ENCODE peak calls at places on chromosomes 4 and X, in four cellular contexts. One of them, this sample, is unnamed.
A peak's percentile ranks its signal among the peaks of the same experiment; 100 is the strongest.

GRCh38 chr4:16140520-16141249 is 56.9 kb upstream of the PROM1 start:
- DNase-seq in right cardiac atrium: no peak
- DNase-seq in sigmoid colon: no peak
- DNase-seq in fibroblast of lung: peak; percentile 73
- DNase-seq in this sample: no peak

GRCh38 chr4:137370206-137370633 is 162.1 kb downstream of the PCDH18 start:
- DNase-seq in right cardiac atrium: no peak
- DNase-seq in sigmoid colon: no peak
- DNase-seq in fibroblast of lung: peak; percentile 84
- DNase-seq in this sample: no peak

GRCh38 chr4:23789765-23790164 is 100.1 kb downstream of the PPARGC1A start:
- DNase-seq in right cardiac atrium: peak; percentile 56
- DNase-seq in sigmoid colon: peak; percentile 65
- DNase-seq in fibroblast of lung: peak; percentile 90
- DNase-seq in this sample: peak; percentile 70

GRCh38 chrX:12210921-12211320 is 72.6 kb downstream of the FRMPD4 start:
- DNase-seq in right cardiac atrium: no peak
- DNase-seq in sigmoid colon: no peak
- DNase-seq in fibroblast of lung: no peak
- DNase-seq in this sample: no peak

GRCh38 chrX:135740683-135741149 is 27.3 kb downstream of the CT45A3 start:
- DNase-seq in right cardiac atrium: peak; percentile 44
- DNase-seq in sigmoid colon: no peak
- DNase-seq in fibroblast of lung: no peak
- DNase-seq in this sample: peak; percentile 58

GRCh38 chr4:87241341-87241740 is 20.9 kb upstream of the KLHL8 start:
- DNase-seq in right cardiac atrium: no peak
- DNase-seq in sigmoid colon: no peak
- DNase-seq in fibroblast of lung: no peak
- DNase-seq in this sample: no peak

GRCh38 chrX:95218964-95219363 is 1465.7 kb upstream of the DIAPH2 start:
- DNase-seq in right cardiac atrium: no peak
- DNase-seq in sigmoid colon: no peak
- DNase-seq in fibroblast of lung: no peak
- DNase-seq in this sample: no peak

GRCh38 chrX:48703642-48704481 is 7.3 kb downstream of the SUV39H1 start:
- DNase-seq in right cardiac atrium: no peak
- DNase-seq in sigmoid colon: no peak
- DNase-seq in fibroblast of lung: peak; percentile 17
- DNase-seq in this sample: no peak

GRCh38 chr4:138982754-138983153 is 32.8 kb upstream of the NOCT start:
- DNase-seq in right cardiac atrium: no peak
- DNase-seq in sigmoid colon: no peak
- DNase-seq in fibroblast of lung: no peak
- DNase-seq in this sample: no peak

GRCh38 chr4:94676910-94677309 is 80.8 kb upstream of the BMPR1B start:
- DNase-seq in right cardiac atrium: no peak
- DNase-seq in sigmoid colon: no peak
- DNase-seq in fibroblast of lung: no peak
- DNase-seq in this sample: no peak

GRCh38 chr4:8639777-8640720 is 47.5 kb downstream of the CPZ start:
- DNase-seq in right cardiac atrium: peak; percentile 21
- DNase-seq in sigmoid colon: peak; percentile 61
- DNase-seq in fibroblast of lung: no peak
- DNase-seq in this sample: peak; percentile 50

GRCh38 chr4:1010522-1011021 is 854 bp upstream of the FGFRL1 start:
- DNase-seq in right cardiac atrium: peak; percentile 88
- DNase-seq in sigmoid colon: peak; percentile 90
- DNase-seq in fibroblast of lung: peak; percentile 83
- DNase-seq in this sample: peak; percentile 84

GRCh38 chrX:137342969-137343368 is 223.0 kb upstream of the ZIC3 start:
- DNase-seq in right cardiac atrium: no peak
- DNase-seq in sigmoid colon: no peak
- DNase-seq in fibroblast of lung: no peak
- DNase-seq in this sample: no peak

GRCh38 chr4:1856071-1856919 is at the start of gene LETM1:
- DNase-seq in right cardiac atrium: peak; percentile 99
- DNase-seq in sigmoid colon: peak; percentile 98
- DNase-seq in fibroblast of lung: peak; percentile 95
- DNase-seq in this sample: peak; percentile 98

GRCh38 chr4:11625206-11625605 is 196.5 kb upstream of the HS3ST1 start:
- DNase-seq in right cardiac atrium: peak; percentile 69
- DNase-seq in sigmoid colon: no peak
- DNase-seq in fibroblast of lung: no peak
- DNase-seq in this sample: no peak

GRCh38 chr4:153521995-153522799 is 56.0 kb downstream of the TMEM131L start:
- DNase-seq in right cardiac atrium: no peak
- DNase-seq in sigmoid colon: no peak
- DNase-seq in fibroblast of lung: no peak
- DNase-seq in this sample: no peak

GRCh38 chrX:43882294-43882681 is at the start of gene MAOB:
- DNase-seq in right cardiac atrium: peak; percentile 83
- DNase-seq in sigmoid colon: peak; percentile 72
- DNase-seq in fibroblast of lung: no peak
- DNase-seq in this sample: no peak

GRCh38 chr4:141352775-141353544 is 132.3 kb downstream of the ZNF330 start:
- DNase-seq in right cardiac atrium: peak; percentile 6
- DNase-seq in sigmoid colon: no peak
- DNase-seq in fibroblast of lung: peak; percentile 54
- DNase-seq in this sample: no peak

GRCh38 chrX:86154586-86154985 is 6.3 kb downstream of the DACH2 start:
- DNase-seq in right cardiac atrium: no peak
- DNase-seq in sigmoid colon: no peak
- DNase-seq in fibroblast of lung: no peak
- DNase-seq in this sample: no peak

GRCh38 chr4:1981251-1982055 is 27.3 kb downstream of the NELFA start:
- DNase-seq in right cardiac atrium: peak; percentile 62
- DNase-seq in sigmoid colon: no peak
- DNase-seq in fibroblast of lung: peak; percentile 19
- DNase-seq in this sample: no peak

GRCh38 chr4:137387924-137388323 is 144.4 kb downstream of the PCDH18 start:
- DNase-seq in right cardiac atrium: no peak
- DNase-seq in sigmoid colon: no peak
- DNase-seq in fibroblast of lung: peak; percentile 85
- DNase-seq in this sample: no peak

GRCh38 chrX:115459883-115460564 is 101.0 kb upstream of the PLS3 start:
- DNase-seq in right cardiac atrium: no peak
- DNase-seq in sigmoid colon: no peak
- DNase-seq in fibroblast of lung: peak; percentile 59
- DNase-seq in this sample: no peak

GRCh38 chr4:10315638-10316037 is 141.6 kb downstream of the ZNF518B start:
- DNase-seq in right cardiac atrium: no peak
- DNase-seq in sigmoid colon: no peak
- DNase-seq in fibroblast of lung: no peak
- DNase-seq in this sample: no peak

GRCh38 chrX:21375795-21376069 is 1.5 kb downstream of the CNKSR2 start:
- DNase-seq in right cardiac atrium: no peak
- DNase-seq in sigmoid colon: no peak
- DNase-seq in fibroblast of lung: no peak
- DNase-seq in this sample: no peak

GRCh38 chr4:1330761-1331590 is 16.0 kb upstream of the UVSSA start:
- DNase-seq in right cardiac atrium: peak; percentile 37
- DNase-seq in sigmoid colon: no peak
- DNase-seq in fibroblast of lung: no peak
- DNase-seq in this sample: no peak

GRCh38 chr4:30768278-30768677 is 48.1 kb downstream of the PCDH7 start:
- DNase-seq in right cardiac atrium: no peak
- DNase-seq in sigmoid colon: no peak
- DNase-seq in fibroblast of lung: no peak
- DNase-seq in this sample: no peak

GRCh38 chr4:5816851-5817375 is 76.0 kb downstream of the CRMP1 start:
- DNase-seq in right cardiac atrium: peak; percentile 14
- DNase-seq in sigmoid colon: peak; percentile 13
- DNase-seq in fibroblast of lung: no peak
- DNase-seq in this sample: peak; percentile 50

GRCh38 chrX:15877380-15877779 is 22.8 kb upstream of the AP1S2 start:
- DNase-seq in right cardiac atrium: no peak
- DNase-seq in sigmoid colon: no peak
- DNase-seq in fibroblast of lung: peak; percentile 75
- DNase-seq in this sample: no peak

GRCh38 chrX:71623105-71623450 is 4.8 kb upstream of the CXCR3 start:
- DNase-seq in right cardiac atrium: no peak
- DNase-seq in sigmoid colon: no peak
- DNase-seq in fibroblast of lung: no peak
- DNase-seq in this sample: no peak
- H3K4me1 ChIP-seq in right cardiac atrium: peaks cover 4% of the 10 kb centered on the region
- H3K4me1 ChIP-seq in sigmoid colon: no peaks in the 10 kb centered on the region
- H3K4me1 ChIP-seq in fibroblast of lung: peaks cover 3% of the 10 kb centered on the region
- H3K4me1 ChIP-seq in this sample: no peaks in the 10 kb centered on the region

GRCh38 chrX:106611323-106611681 is 476 bp upstream of the RADX start:
- DNase-seq in right cardiac atrium: no peak
- DNase-seq in sigmoid colon: no peak
- DNase-seq in fibroblast of lung: no peak
- DNase-seq in this sample: no peak
- H3K4me3 ChIP-seq in right cardiac atrium: peak overlapping the region; percentile 43
- H3K4me3 ChIP-seq in sigmoid colon: peak overlapping the region; percentile 51
- H3K4me3 ChIP-seq in fibroblast of lung: peak overlapping the region; percentile 74
- H3K4me3 ChIP-seq in this sample: peak overlapping the region; percentile 48

DNA sequence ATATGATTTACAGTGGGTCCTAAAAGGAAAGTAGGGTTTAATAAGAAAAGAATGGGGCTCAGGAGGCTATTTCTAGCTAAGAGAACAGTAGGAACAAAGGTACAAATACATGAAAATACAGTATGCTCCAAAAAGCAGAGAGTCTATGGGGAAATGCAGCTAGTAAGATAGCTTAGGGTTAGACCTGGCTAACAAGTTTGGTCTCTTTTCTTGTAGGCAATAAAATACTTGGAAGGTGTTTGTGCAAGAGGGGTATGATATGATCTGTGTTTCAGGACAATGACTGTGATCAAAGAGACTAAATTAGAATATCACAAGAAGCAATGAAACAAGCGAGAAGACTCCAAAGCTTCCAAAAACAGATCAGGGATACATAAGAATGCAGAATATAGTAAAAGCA is 33.5 kb upstream of the SH3KBP1 start:
- DNase-seq in right cardiac atrium: no peak
- DNase-seq in sigmoid colon: no peak
- DNase-seq in fibroblast of lung: no peak
- DNase-seq in this sample: no peak
- H3K4me1 ChIP-seq in right cardiac atrium: peaks cover 3% of the 10 kb centered on the region
- H3K4me1 ChIP-seq in sigmoid colon: no peaks in the 10 kb centered on the region
- H3K4me1 ChIP-seq in fibroblast of lung: no peaks in the 10 kb centered on the region
- H3K4me1 ChIP-seq in this sample: no peaks in the 10 kb centered on the region

GRCh38 chr4:76430519-76431388 is 4.3 kb upstream of the SHROOM3 start:
- DNase-seq in right cardiac atrium: no peak
- DNase-seq in sigmoid colon: no peak
- DNase-seq in fibroblast of lung: peak; percentile 77
- DNase-seq in this sample: no peak
- H3K4me3 ChIP-seq in right cardiac atrium: no peak overlapping the region
- H3K4me3 ChIP-seq in sigmoid colon: no peak overlapping the region
- H3K4me3 ChIP-seq in fibroblast of lung: no peak overlapping the region
- H3K4me3 ChIP-seq in this sample: no peak overlapping the region

DNA sequence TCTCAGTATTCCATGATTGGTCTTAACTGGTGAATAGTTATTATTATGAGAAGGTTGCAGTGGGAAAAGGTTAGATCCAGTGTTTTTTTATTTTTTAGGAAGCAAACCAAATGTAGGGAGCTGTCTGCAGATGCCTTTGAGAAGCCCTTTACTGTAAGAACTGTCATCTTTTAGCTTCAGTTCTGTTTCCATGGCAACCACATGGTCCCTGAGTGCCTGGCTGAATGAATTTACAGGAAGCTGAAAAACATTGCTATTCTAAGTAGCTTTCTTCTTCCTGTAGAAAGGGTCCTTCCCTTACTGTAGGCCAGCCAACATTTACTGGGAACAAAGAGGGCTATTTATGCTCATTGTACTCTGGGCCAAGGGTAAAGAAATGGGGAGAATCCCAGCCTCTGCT is 103.3 kb downstream of the DCLK2 start:
- DNase-seq in right cardiac atrium: no peak
- DNase-seq in sigmoid colon: no peak
- DNase-seq in fibroblast of lung: peak; percentile 41
- DNase-seq in this sample: no peak
- H3K4me1 ChIP-seq in right cardiac atrium: no peaks in the 10 kb centered on the region
- H3K4me1 ChIP-seq in sigmoid colon: no peaks in the 10 kb centered on the region
- H3K4me1 ChIP-seq in fibroblast of lung: no peaks in the 10 kb centered on the region
- H3K4me1 ChIP-seq in this sample: peaks cover 17% of the 10 kb centered on the region

GRCh38 chr4:65604515-65604914 is 65.8 kb downstream of the EPHA5 start:
- DNase-seq in right cardiac atrium: no peak
- DNase-seq in sigmoid colon: no peak
- DNase-seq in fibroblast of lung: no peak
- DNase-seq in this sample: no peak
- H3K4me3 ChIP-seq in right cardiac atrium: no peak overlapping the region
- H3K4me3 ChIP-seq in sigmoid colon: no peak overlapping the region
- H3K4me3 ChIP-seq in fibroblast of lung: no peak overlapping the region
- H3K4me3 ChIP-seq in this sample: no peak overlapping the region

GRCh38 chr4:3835527-3836040 is 69.4 kb downstream of the ADRA2C start:
- DNase-seq in right cardiac atrium: no peak
- DNase-seq in sigmoid colon: no peak
- DNase-seq in fibroblast of lung: no peak
- DNase-seq in this sample: no peak
- H3K4me1 ChIP-seq in right cardiac atrium: no peaks in the 10 kb centered on the region
- H3K4me1 ChIP-seq in sigmoid colon: no peaks in the 10 kb centered on the region
- H3K4me1 ChIP-seq in fibroblast of lung: no peaks in the 10 kb centered on the region
- H3K4me1 ChIP-seq in this sample: no peaks in the 10 kb centered on the region